ENCODE peak calls at places on chromosomes 16 and 17, in seven cellular contexts. M is heart left ventricle, H is A549, U is tibial nerve, W is body of pancreas, X is IMR-90, J is stomach. A is an unnamed sample. For H3K4me1, the result is how much of the 10 kb centered on the place peaks cover.

GRCh38 chr17:909642-910323 is 69.8 kb downstream of the NXN start:
- DNase-seq in W (no peak), J (no peak), U (no peak), H (no peak), X (no peak), M (peak), A (no peak)

GRCh38 chr16:76486740-76487139 is 209.5 kb downstream of the CNTNAP4 start:
- DNase-seq in W (no peak), X (no peak), M (no peak), H (no peak), J (no peak), U (no peak), A (no peak)

GRCh38 chr16:81945665-81946064 is 65.6 kb downstream of the SDR42E1 start:
- DNase-seq in W (no peak), M (no peak), J (no peak), H (no peak), U (no peak), X (peak), A (no peak)

GRCh38 chr16:65532846-65533245 is 411.0 kb upstream of the CDH11 start:
- DNase-seq in X (no peak), J (no peak), U (no peak), H (no peak), M (no peak), W (no peak), A (no peak)

GRCh38 chr17:73548620-73549311 is 95.5 kb downstream of the SDK2 start:
- DNase-seq in H (no peak), X (no peak), J (no peak), M (no peak), U (no peak), W (no peak), A (no peak)

GRCh38 chr16:14427371-14427948 is 202.6 kb downstream of the PARN start:
- DNase-seq in W (no peak), U (no peak), M (no peak), J (no peak), H (peak), X (peak), A (no peak)

GRCh38 chr16:85914423-85914794 is 15.4 kb downstream of the IRF8 start:
- DNase-seq in H (no peak), U (no peak), X (no peak), W (no peak), M (no peak), J (no peak), A (no peak)

GRCh38 chr16:56369202-56369601 is 56.1 kb downstream of the AMFR start:
- DNase-seq in J (peak), M (no peak), H (no peak), X (no peak), W (peak), U (no peak), A (no peak)

GRCh38 chr16:83802135-83802534 is 5.6 kb upstream of the HSBP1 start:
- DNase-seq in X (peak), M (no peak), U (no peak), J (no peak), H (peak), W (no peak), A (no peak)

GRCh38 chr17:74856113-74856512 is 3.6 kb downstream of the GRIN2C start:
- DNase-seq in X (no peak), J (no peak), U (no peak), M (no peak), H (no peak), W (no peak), A (no peak)

DNA sequence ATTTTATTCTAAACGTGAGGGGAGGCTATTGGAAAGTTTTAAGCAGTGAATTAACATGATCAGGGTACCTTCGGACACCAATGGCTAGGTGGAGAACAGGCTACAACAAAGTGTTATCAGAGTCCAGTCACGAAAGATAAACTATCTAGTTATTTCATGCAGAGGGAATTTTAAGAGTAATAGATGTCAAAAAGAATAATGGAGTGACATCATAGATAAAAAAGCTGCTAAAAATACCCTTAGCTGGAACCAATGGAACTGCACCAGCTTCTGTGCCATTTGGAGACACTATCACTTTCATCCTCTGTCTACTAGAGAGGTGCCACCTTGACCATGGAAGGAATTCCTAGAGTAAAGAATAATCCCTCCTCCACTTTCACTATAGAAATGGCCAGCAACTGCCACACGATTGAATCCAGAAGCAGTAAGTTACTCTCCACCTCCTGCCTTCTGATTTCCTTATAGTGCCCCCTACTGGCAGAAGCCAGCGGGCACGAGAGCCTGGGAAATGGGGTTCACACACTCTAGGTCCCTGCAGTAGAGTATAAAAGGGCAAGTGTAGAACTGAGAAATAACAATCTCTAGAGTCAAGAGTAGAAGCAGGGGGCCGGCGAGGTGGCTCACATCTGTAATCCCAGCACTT is 2.8 kb upstream of the ALDH3A2 start:
- DNase-seq in W (no peak), X (no peak), U (no peak), H (peak), M (no peak), J (no peak), A (no peak)
- H3K4me1 ChIP-seq in W (under half), X (under half), U (under half), H (half or more), M (under half), J (under half), A (under half)

DNA sequence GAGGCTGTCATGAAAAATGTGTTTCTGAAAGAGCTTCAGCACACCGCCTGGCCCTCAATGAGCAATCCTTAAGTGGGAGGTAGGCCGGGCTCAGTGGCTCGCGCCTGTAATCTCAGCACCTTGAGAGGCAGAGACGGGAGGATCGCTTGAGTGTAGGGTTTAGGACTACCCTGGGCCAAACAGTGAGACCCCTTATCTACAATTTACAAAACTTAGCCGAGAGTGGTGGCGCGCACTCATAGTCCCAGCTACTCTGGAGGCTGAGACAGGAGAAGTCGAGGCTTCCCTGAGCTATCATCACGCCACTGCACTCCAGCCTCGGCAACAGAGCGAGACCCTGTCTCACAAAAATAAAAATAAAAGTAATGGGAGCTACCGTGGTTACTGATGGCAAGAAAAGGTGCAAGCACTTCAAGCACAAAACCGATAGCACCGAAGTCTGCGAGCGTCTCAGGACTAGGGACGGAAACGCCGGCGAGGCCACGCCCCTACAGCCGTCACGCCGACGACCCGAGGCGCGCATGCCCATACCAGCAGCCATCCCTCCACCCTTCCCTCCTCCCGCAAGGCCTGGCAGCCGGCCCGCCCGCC is 622 bp downstream of the THUMPD1 start:
- DNase-seq in W (peak), U (peak), M (peak), J (peak), H (peak), X (peak), A (peak)
- TF ChIP-seq POLR2A in W (no peak), U (no peak), M (no peak), J (no peak), H (no peak), X (peak), A (peak)

GRCh38 chr16:88777801-88778415 is 7.1 kb downstream of the PIEZO1 start:
- DNase-seq in M (no peak), W (no peak), U (no peak), X (no peak), J (no peak), H (no peak), A (no peak)
- H3K4me1 ChIP-seq in M (half or more), W (under half), U (half or more), X (half or more), J (half or more), H (under half), A (under half)

GRCh38 chr17:45229681-45230409 is 8.2 kb downstream of the FMNL1 start:
- DNase-seq in W (no peak), U (no peak), H (no peak), M (no peak), X (no peak), J (no peak), A (no peak)

GRCh38 chr17:45227631-45228120 is 6.0 kb downstream of the FMNL1 start:
- DNase-seq in X (no peak), U (no peak), H (no peak), J (no peak), W (no peak), M (no peak), A (no peak)

GRCh38 chr17:45230410-45230786 is 8.7 kb downstream of the FMNL1 start:
- DNase-seq in M (no peak), H (no peak), X (no peak), J (no peak), W (no peak), U (no peak), A (no peak)

GRCh38 chr17:45228121-45228941 is 6.6 kb downstream of the FMNL1 start:
- DNase-seq in M (no peak), J (no peak), H (peak), X (no peak), W (peak), U (no peak), A (no peak)

DNA sequence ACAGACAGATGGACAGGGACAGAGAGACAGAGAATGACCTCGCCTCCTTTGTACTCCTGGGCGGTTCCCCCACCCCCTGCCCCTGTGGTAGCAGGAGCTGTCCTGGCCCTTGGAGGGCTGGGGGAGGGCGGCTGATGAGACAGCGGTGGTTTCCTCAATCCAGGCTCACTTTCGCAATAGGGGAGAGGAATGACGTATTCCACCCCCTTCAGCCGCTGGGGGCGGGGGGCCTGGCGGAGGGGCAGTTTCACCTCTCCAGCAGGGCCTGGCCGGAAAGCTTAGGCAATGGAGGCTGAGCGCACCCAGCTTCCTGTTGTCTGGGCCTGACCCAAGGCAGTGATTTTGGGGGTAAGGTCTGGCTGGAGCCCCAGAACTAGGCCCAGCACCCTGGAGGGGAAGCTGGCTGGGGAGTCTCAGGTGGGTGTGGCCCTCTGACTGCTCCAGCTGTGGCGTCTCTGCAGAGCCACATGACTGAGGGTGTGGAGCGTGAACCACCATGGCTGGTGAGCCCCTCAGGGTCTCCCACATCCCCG is 7.4 kb downstream of the FMNL1 start:
- DNase-seq in J (peak), X (peak), H (peak), W (peak), U (peak), M (peak), A (peak)
- TF ChIP-seq POLR2A in J (no peak), X (peak), H (peak), W (no peak), U (no peak), M (no peak), A (no peak)

DNA sequence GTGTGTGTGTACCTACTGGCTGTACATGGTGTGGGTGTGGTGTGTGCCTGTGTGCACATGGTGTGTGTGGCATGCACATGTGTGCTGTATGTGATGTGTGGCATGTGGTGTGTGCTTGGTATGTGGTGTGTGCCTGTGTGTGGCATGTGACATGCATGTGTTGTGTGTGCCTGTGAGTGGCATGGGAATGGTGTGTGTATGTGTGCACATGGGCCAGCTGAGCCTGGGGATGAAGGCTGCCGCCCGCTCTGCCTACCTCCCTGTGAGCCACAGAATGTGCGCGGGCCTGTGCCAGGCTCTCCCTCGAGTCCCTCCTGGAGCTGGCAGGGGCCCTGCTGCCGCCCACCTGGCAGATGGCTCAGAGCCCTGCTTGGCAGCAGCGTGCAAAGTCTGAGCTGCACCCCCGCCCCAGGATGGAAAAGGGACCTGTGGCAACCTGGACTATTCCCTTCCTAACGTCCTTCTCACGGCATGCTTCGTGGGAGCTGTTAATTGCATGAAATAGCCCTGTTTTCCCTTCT is 9.3 kb downstream of the PRSS27 start:
- DNase-seq in U (no peak), M (no peak), W (no peak), H (no peak), X (no peak), J (no peak), A (no peak)
- H3K4me1 ChIP-seq in U (under half), M (under half), W (under half), H (under half), X (under half), J (under half), A (under half)

GRCh38 chr17:38557836-38558750 is 47.7 kb downstream of the SRCIN1 start:
- DNase-seq in H (peak), W (peak), M (peak), X (peak), J (peak), U (peak), A (peak)
- TF ChIP-seq POLR2A in H (no peak), W (no peak), M (no peak), X (no peak), J (no peak), U (peak), A (peak)